ENCODE peak calls at places on chromosomes 16 and 17, in eight cellular contexts. W, F, U, D, Q, Z, P and E are unnamed samples.

GRCh38 chr16:68264128-68265077 is at the start of gene SLC7A6:
- DNase-seq in D (peak), Z (peak), Q (peak), U (peak), F (peak), P (peak), W (no peak), E (peak)

GRCh38 chr17:81009124-81009523 is 17.5 kb downstream of the CHMP6 start:
- DNase-seq in U (no peak), Q (no peak), W (no peak), D (no peak), P (no peak), F (no peak), Z (no peak), E (no peak)

GRCh38 chr17:39573447-39574298 is 34.0 kb downstream of the NEUROD2 start:
- DNase-seq in P (peak), U (no peak), F (peak), W (peak), Q (no peak), D (peak), Z (peak), E (peak)

GRCh38 chr17:1714488-1714979 is 4.4 kb upstream of the TLCD2 start:
- DNase-seq in P (no peak), U (no peak), Q (no peak), W (no peak), Z (peak), F (peak), D (peak), E (no peak)

GRCh38 chr16:57892447-57893096 is 78.4 kb downstream of the CNGB1 start:
- DNase-seq in P (no peak), W (no peak), F (no peak), Z (no peak), D (no peak), U (no peak), Q (no peak), E (no peak)

GRCh38 chr16:4697867-4698291 is 4.5 kb downstream of the NUDT16L1 start:
- DNase-seq in W (no peak), Q (no peak), P (no peak), Z (no peak), D (no peak), U (no peak), F (no peak), E (no peak)

GRCh38 chr16:87955302-87956168 is 4.3 kb downstream of the BANP start:
- DNase-seq in F (no peak), D (no peak), W (no peak), P (no peak), Q (no peak), Z (peak), U (no peak), E (no peak)

GRCh38 chr17:17346428-17347233 is 43.5 kb downstream of the NT5M start:
- DNase-seq in D (no peak), P (no peak), F (peak), Z (no peak), U (no peak), Q (no peak), W (no peak), E (no peak)

GRCh38 chr17:64320613-64321553 is 57.8 kb upstream of the TEX2 start:
- DNase-seq in U (peak), Q (peak), P (peak), D (no peak), W (peak), Z (peak), F (peak), E (peak)

GRCh38 chr17:29039764-29040598 is 3.0 kb upstream of the PIPOX start:
- DNase-seq in F (peak), Z (peak), W (no peak), D (no peak), U (no peak), Q (no peak), P (no peak), E (no peak)

GRCh38 chr16:10016761-10017160 is 165.5 kb downstream of the GRIN2A start:
- DNase-seq in P (no peak), F (no peak), W (no peak), U (no peak), D (no peak), Z (no peak), Q (no peak), E (no peak)

GRCh38 chr17:37293770-37294169 is 82.0 kb upstream of the C17orf78 start:
- DNase-seq in U (no peak), F (no peak), P (no peak), Q (no peak), W (no peak), D (no peak), Z (no peak), E (no peak)

GRCh38 chr16:17173134-17173729 is 297.5 kb downstream of the XYLT1 start:
- DNase-seq in P (no peak), U (no peak), Q (no peak), D (no peak), W (no peak), Z (peak), F (no peak), E (no peak)

GRCh38 chr17:31424944-31425582 is 33.6 kb downstream of the RAB11FIP4 start:
- DNase-seq in Q (no peak), D (no peak), F (no peak), W (no peak), Z (no peak), P (no peak), U (no peak), E (no peak)

GRCh38 chr17:31523862-31524730 is 132.6 kb downstream of the RAB11FIP4 start:
- DNase-seq in D (peak), P (no peak), W (no peak), Z (no peak), U (no peak), Q (no peak), F (no peak), E (no peak)

GRCh38 chr17:65071861-65072260 is 15.3 kb upstream of the GNA13 start:
- DNase-seq in Z (peak), Q (no peak), W (no peak), U (no peak), D (no peak), P (no peak), F (no peak), E (no peak)

GRCh38 chr17:20253323-20253722 is 214.0 kb downstream of the LGALS9B start:
- DNase-seq in U (no peak), F (no peak), Z (no peak), P (no peak), W (no peak), Q (no peak), D (no peak), E (no peak)